ENCODE peak calls at places on chromosome X, in eight cellular contexts. B is CD4-positive, alpha-beta T cell; G is CD8-positive, alpha-beta memory T cell; E is GM03348; I is germinal center; L is suprapubic skin; N is H7; Z is GM23248. D is an unnamed sample.
A peak's percentile ranks its signal among the peaks of the same experiment; 100 is the strongest.

GRCh38 chrX:25427873-25428555 is 412.2 kb upstream of the ARX start:
- DNase-seq in B (no peak), G (no peak), E (no peak), I (no peak), L (no peak), N (peak; percentile 7), Z (no peak), D (peak; percentile 81)

GRCh38 chrX:17822351-17822750 is 38.7 kb downstream of the RAI2 start:
- DNase-seq in B (no peak), G (no peak), E (no peak), I (no peak), L (no peak), N (no peak), Z (peak; percentile 35), D (no peak)

GRCh38 chrX:134764202-134764785 is 106.0 kb upstream of the PLAC1 start:
- DNase-seq in B (no peak), G (no peak), E (peak; percentile 13), I (peak; percentile 53), L (no peak), N (peak; percentile 90), Z (peak; percentile 24), D (no peak)

GRCh38 chrX:138908577-138908976 is 197.1 kb upstream of the FGF13 start:
- DNase-seq in B (no peak), G (no peak), E (no peak), I (no peak), L (no peak), N (no peak), Z (peak; percentile 20), D (no peak)

GRCh38 chrX:74232859-74233258 is 71.1 kb upstream of the ZCCHC13 start:
- DNase-seq in B (no peak), G (no peak), E (no peak), I (no peak), L (no peak), N (no peak), Z (peak; percentile 46), D (no peak)

GRCh38 chrX:111180750-111181240 is 84.8 kb downstream of the PAK3 start:
- DNase-seq in B (no peak), G (no peak), E (no peak), I (no peak), L (no peak), N (no peak), Z (no peak), D (no peak)

GRCh38 chrX:20267924-20268701 is 1.4 kb upstream of the RPS6KA3 start:
- DNase-seq in B (no peak), G (no peak), E (peak; percentile 23), I (peak; percentile 28), L (peak; percentile 74), N (peak; percentile 73), Z (no peak), D (peak; percentile 50)

GRCh38 chrX:134592303-134592702 is 66.0 kb downstream of the PLAC1 start:
- DNase-seq in B (no peak), G (no peak), E (no peak), I (no peak), L (no peak), N (no peak), Z (no peak), D (no peak)

GRCh38 chrX:106999002-106999975 is 723 bp downstream of the MORC4 start:
- DNase-seq in B (peak; percentile 38), G (peak; percentile 4), E (peak; percentile 59), I (peak; percentile 7), L (no peak), N (peak; percentile 54), Z (peak; percentile 77), D (peak; percentile 38)

GRCh38 chrX:121000589-121000988 is 15.0 kb upstream of the CT47A1 start:
- DNase-seq in B (no peak), G (no peak), E (no peak), I (no peak), L (no peak), N (peak; percentile 23), Z (peak; percentile 19), D (no peak)

GRCh38 chrX:68692651-68693050 is 45.2 kb downstream of the STARD8 start:
- DNase-seq in B (no peak), G (no peak), E (no peak), I (no peak), L (no peak), N (no peak), Z (peak; percentile 49), D (no peak)

GRCh38 chrX:20515841-20516461 is 249.2 kb upstream of the RPS6KA3 start:
- DNase-seq in B (no peak), G (no peak), E (peak; percentile 47), I (no peak), L (no peak), N (no peak), Z (peak; percentile 85), D (no peak)

GRCh38 chrX:21655901-21656586 is 2.1 kb downstream of the KLHL34 start:
- DNase-seq in B (no peak), G (no peak), E (no peak), I (no peak), L (no peak), N (peak; percentile 41), Z (no peak), D (no peak)

GRCh38 chrX:139091086-139091485 is 379.6 kb upstream of the FGF13 start:
- DNase-seq in B (no peak), G (no peak), E (peak; percentile 3), I (no peak), L (no peak), N (no peak), Z (no peak), D (no peak)

GRCh38 chrX:24153175-24153795 is 3.8 kb downstream of the ZFX start:
- DNase-seq in B (peak; percentile 7), G (peak; percentile 6), E (no peak), I (no peak), L (no peak), N (peak; percentile 59), Z (peak; percentile 55), D (peak; percentile 61)

GRCh38 chrX:135463937-135464336 is 42.2 kb downstream of the SMIM10L2A start:
- DNase-seq in B (no peak), G (no peak), E (peak; percentile 4), I (peak; percentile 3), L (no peak), N (no peak), Z (peak; percentile 43), D (no peak)

GRCh38 chrX:115459883-115460564 is 101.0 kb upstream of the PLS3 start:
- DNase-seq in B (no peak), G (no peak), E (peak; percentile 42), I (no peak), L (no peak), N (no peak), Z (peak; percentile 60), D (no peak)

GRCh38 chrX:120653000-120653399 is 23.1 kb upstream of the C1GALT1C1 start:
- DNase-seq in B (no peak), G (no peak), E (no peak), I (no peak), L (no peak), N (no peak), Z (peak; percentile 39), D (no peak)

GRCh38 chrX:40521868-40522450 is 58.8 kb upstream of the ATP6AP2 start:
- DNase-seq in B (no peak), G (no peak), E (no peak), I (no peak), L (no peak), N (no peak), Z (no peak), D (no peak)

GRCh38 chrX:47523297-47523696 is 37.7 kb upstream of the ARAF start:
- DNase-seq in B (peak; percentile 76), G (peak; percentile 72), E (peak; percentile 87), I (peak; percentile 81), L (peak; percentile 86), N (peak; percentile 91), Z (peak; percentile 85), D (peak; percentile 79)

GRCh38 chrX:104270212-104270611 is 15.5 kb upstream of the ESX1 start:
- DNase-seq in B (no peak), G (no peak), E (no peak), I (no peak), L (no peak), N (no peak), Z (no peak), D (no peak)

GRCh38 chrX:36414056-36414455 is 494.5 kb downstream of the CFAP47 start:
- DNase-seq in B (no peak), G (no peak), E (no peak), I (no peak), L (no peak), N (no peak), Z (no peak), D (no peak)

GRCh38 chrX:153800746-153801145 is 6.3 kb downstream of the SSR4 start:
- DNase-seq in B (no peak), G (no peak), E (no peak), I (no peak), L (no peak), N (no peak), Z (no peak), D (no peak)

GRCh38 chrX:52576946-52577345 is 60.1 kb upstream of the XAGE1B start:
- DNase-seq in B (no peak), G (no peak), E (no peak), I (no peak), L (no peak), N (no peak), Z (no peak), D (peak; percentile 40)

GRCh38 chrX:114500622-114501021 is 83.3 kb upstream of the HTR2C start:
- DNase-seq in B (no peak), G (no peak), E (no peak), I (no peak), L (no peak), N (peak; percentile 3), Z (no peak), D (no peak)

GRCh38 chrX:8981742-8982141 is 52.2 kb downstream of the FAM9B start:
- DNase-seq in B (no peak), G (no peak), E (no peak), I (no peak), L (no peak), N (no peak), Z (no peak), D (no peak)

GRCh38 chrX:140765043-140765784 is 55.7 kb downstream of the LINC00632 start:
- DNase-seq in B (no peak), G (no peak), E (peak; percentile 19), I (no peak), L (no peak), N (peak; percentile 8), Z (peak; percentile 70), D (no peak)

GRCh38 chrX:41445171-41445570 is 2.0 kb upstream of the NYX start:
- DNase-seq in B (no peak), G (no peak), E (no peak), I (peak; percentile 26), L (no peak), N (peak; percentile 15), Z (no peak), D (no peak)